ENCODE peak calls at places on chromosomes 11 and 22, in nine cellular contexts. D, E, J, T, U, N, W, X and O are unnamed samples.

GRCh38 chr11:44944181-44944852 is 6.4 kb downstream of the TP53I11 start:
- DNase-seq in D (no peak), E (no peak), J (no peak), T (no peak), U (no peak), N (no peak), W (no peak), X (no peak), O (no peak)

GRCh38 chr11:100396281-100396680 is 290.8 kb upstream of the ARHGAP42 start:
- DNase-seq in D (no peak), E (no peak), J (no peak), T (no peak), U (no peak), N (no peak), W (no peak), X (no peak), O (no peak)

GRCh38 chr22:45997077-45997774 is 20.3 kb upstream of the WNT7B start:
- DNase-seq in D (peak), E (peak), J (peak), T (peak), U (peak), N (no peak), W (peak), X (peak), O (peak)

GRCh38 chr22:39496131-39496838 is 5.8 kb upstream of the MIEF1 start:
- DNase-seq in D (peak), E (peak), J (no peak), T (peak), U (peak), N (peak), W (peak), X (no peak), O (no peak)

GRCh38 chr11:2299773-2300172 is 1.9 kb downstream of the C11orf21 start:
- DNase-seq in D (no peak), E (no peak), J (no peak), T (no peak), U (no peak), N (no peak), W (no peak), X (no peak), O (no peak)

GRCh38 chr22:43110927-43111623 is 525 bp downstream of the BIK start:
- DNase-seq in D (no peak), E (no peak), J (no peak), T (no peak), U (peak), N (peak), W (no peak), X (no peak), O (no peak)

GRCh38 chr11:117220568-117220967 is 11.3 kb downstream of the PCSK7 start:
- DNase-seq in D (no peak), E (no peak), J (no peak), T (no peak), U (no peak), N (no peak), W (peak), X (no peak), O (no peak)

GRCh38 chr11:47415949-47416472 is 7.6 kb downstream of the SLC39A13 start:
- DNase-seq in D (peak), E (peak), J (peak), T (peak), U (peak), N (no peak), W (no peak), X (peak), O (peak)

GRCh38 chr11:124108158-124108557 is 7.1 kb upstream of the VWA5A start:
- DNase-seq in D (peak), E (no peak), J (no peak), T (peak), U (no peak), N (peak), W (no peak), X (no peak), O (no peak)

GRCh38 chr11:76606102-76606793 is 64.3 kb downstream of the LRRC32 start:
- DNase-seq in D (no peak), E (no peak), J (no peak), T (no peak), U (no peak), N (no peak), W (no peak), X (no peak), O (no peak)

GRCh38 chr11:111449696-111450479 is 62.3 kb downstream of the BTG4 start:
- DNase-seq in D (no peak), E (no peak), J (no peak), T (no peak), U (no peak), N (no peak), W (peak), X (no peak), O (no peak)

GRCh38 chr22:24137595-24137994 is 43.7 kb upstream of the SUSD2 start:
- DNase-seq in D (peak), E (peak), J (peak), T (peak), U (no peak), N (no peak), W (no peak), X (peak), O (peak)

GRCh38 chr11:124085583-124085982 is 29.7 kb upstream of the VWA5A start:
- DNase-seq in D (peak), E (no peak), J (no peak), T (peak), U (no peak), N (no peak), W (no peak), X (no peak), O (no peak)